ENCODE peak calls at places on chromosomes 16 and 17, in six cellular contexts. D is stimulated activated CD8-positive, alpha-beta memory T cell treated with anti-CD3 and anti-CD28 coated beads, Interleukin-7, amount 100 ng/mL, for 1 hour; O is stimulated activated naive B cell treated with anti-CD40 and anti-IgM and Interleukin-4, amounts not matched to agents 10 μg/mL and 1 μg/mL and 100 μg/mL, for 72 hours; I is neural progenitor cell; W is stimulated activated CD4-positive, alpha-beta T cell treated with anti-CD3 and anti-CD28 coated beads, Interleukin-1b, Interleukin-23, amount 100 ng/mL, for 1 hour; C is iris pigment epithelial cell. V is an unnamed sample.

GRCh38 chr17:15883617-15884111 is 61.3 kb upstream of the ADORA2B start:
- DNase-seq in D (no peak), O (no peak), I (no peak), W (no peak), C (peak; percentile 93), V (no peak)

GRCh38 chr16:30096862-30097563 is 1.0 kb upstream of the YPEL3 start:
- DNase-seq in D (no peak), O (no peak), I (peak; percentile 91), W (no peak), C (no peak), V (no peak)

GRCh38 chr17:57296231-57296630 is 39.9 kb downstream of the MSI2 start:
- DNase-seq in D (no peak), O (no peak), I (no peak), W (no peak), C (peak; percentile 28), V (no peak)

GRCh38 chr16:17307501-17307900 is 163.3 kb downstream of the XYLT1 start:
- DNase-seq in D (no peak), O (no peak), I (peak; percentile 45), W (no peak), C (no peak), V (no peak)

GRCh38 chr17:10814083-10814482 is 10.2 kb upstream of the TMEM238L start:
- DNase-seq in D (no peak), O (no peak), I (no peak), W (no peak), C (no peak), V (no peak)

GRCh38 chr16:60642956-60643355 is 1393.3 kb downstream of the CDH8 start:
- DNase-seq in D (no peak), O (no peak), I (no peak), W (no peak), C (peak; percentile 40), V (no peak)

GRCh38 chr17:64580384-64581307 is 73.9 kb downstream of the CEP95 start:
- DNase-seq in D (no peak), O (no peak), I (no peak), W (no peak), C (no peak), V (no peak)

GRCh38 chr16:82042144-82042543 is 7.1 kb downstream of the HSD17B2 start:
- DNase-seq in D (no peak), O (no peak), I (no peak), W (no peak), C (no peak), V (no peak)

GRCh38 chr16:88058817-88059216 is 107.6 kb downstream of the BANP start:
- DNase-seq in D (no peak), O (no peak), I (peak; percentile 1), W (no peak), C (no peak), V (no peak)

GRCh38 chr16:29012913-29013641 is 28.2 kb downstream of the LAT start:
- DNase-seq in D (no peak), O (no peak), I (no peak), W (no peak), C (no peak), V (no peak)

GRCh38 chr17:43443381-43443780 is 40.4 kb upstream of the DHX8 start:
- DNase-seq in D (no peak), O (no peak), I (no peak), W (no peak), C (no peak), V (no peak)

GRCh38 chr17:38510424-38511125 is 82.3 kb downstream of the ARHGAP23 start:
- DNase-seq in D (no peak), O (no peak), I (peak; percentile 94), W (no peak), C (peak; percentile 48), V (no peak)

GRCh38 chr17:41133880-41134735 is 6.2 kb downstream of the KRTAP4-6 start:
- DNase-seq in D (no peak), O (no peak), I (no peak), W (no peak), C (peak; percentile 53), V (no peak)

GRCh38 chr17:48719642-48720262 is 2.6 kb downstream of the PRAC1 start:
- DNase-seq in D (no peak), O (no peak), I (peak; percentile 74), W (no peak), C (no peak), V (no peak)

GRCh38 chr17:59853168-59853918 is 39.4 kb downstream of the TUBD1 start:
- DNase-seq in D (no peak), O (no peak), I (peak; percentile 16), W (no peak), C (peak; percentile 97), V (no peak)

GRCh38 chr16:78094166-78094565 is 5.3 kb upstream of the WWOX start:
- DNase-seq in D (no peak), O (no peak), I (no peak), W (no peak), C (peak; percentile 5), V (no peak)

V was measured in esophagus squamous epithelium.